ENCODE peak calls at places on chromosomes 13 and 19, in five cellular contexts. V is left lung, E is heart right ventricle, H is BE2C, B is SK-N-SH. U is an unnamed sample. For H3K4me1, the result is how much of the 10 kb centered on the place peaks cover.

GRCh38 chr13:93915269-93915809 is 564.1 kb downstream of the DCT start:
- DNase-seq in B (no peak), V (no peak), E (no peak), H (no peak), U (no peak)

GRCh38 chr13:98466634-98467236 is 110.2 kb downstream of the STK24 start:
- DNase-seq in H (peak), V (no peak), E (peak), B (peak), U (no peak)

GRCh38 chr13:89214115-89214514 is 1542.9 kb downstream of the SLITRK5 start:
- DNase-seq in E (no peak), B (no peak), H (no peak), V (no peak), U (no peak)

GRCh38 chr19:40358773-40359172 is 10.3 kb downstream of the PLD3 start:
- DNase-seq in V (no peak), H (no peak), E (no peak), B (no peak), U (peak)

GRCh38 chr13:87128006-87128405 is 543.2 kb upstream of the SLITRK5 start:
- DNase-seq in H (no peak), E (no peak), V (no peak), B (no peak), U (no peak)

GRCh38 chr13:100234524-100235136 is 145.7 kb downstream of the PCCA start:
- DNase-seq in E (no peak), H (no peak), V (no peak), B (no peak), U (no peak)

GRCh38 chr13:48859168-48860105 is 116.3 kb upstream of the FNDC3A start:
- DNase-seq in B (no peak), E (no peak), H (no peak), V (no peak), U (no peak)

GRCh38 chr13:76993021-76993420 is 1.1 kb downstream of the CLN5 start:
- DNase-seq in B (no peak), E (no peak), H (no peak), V (no peak), U (no peak)

GRCh38 chr13:40653558-40654318 is 12.7 kb downstream of the FOXO1 start:
- DNase-seq in V (no peak), E (no peak), B (no peak), H (no peak), U (no peak)

GRCh38 chr19:35736913-35737886 is 5.1 kb downstream of the IGFLR1 start:
- DNase-seq in B (no peak), E (no peak), V (no peak), H (no peak), U (peak)

GRCh38 chr13:46176756-46177155 is 5.2 kb downstream of the LCP1 start:
- DNase-seq in E (no peak), H (no peak), V (no peak), B (no peak), U (no peak)

GRCh38 chr19:50626796-50627195 is 12.9 kb downstream of the SYT3 start:
- DNase-seq in E (no peak), V (no peak), H (no peak), B (no peak), U (no peak)

GRCh38 chr19:15464394-15465385 is at the start of gene RASAL3:
- DNase-seq in V (peak), B (no peak), H (no peak), E (peak), U (peak)

GRCh38 chr13:26011996-26012688 is 39.7 kb downstream of the SHISA2 start:
- DNase-seq in E (peak), B (no peak), V (no peak), H (no peak), U (no peak)

GRCh38 chr13:111372651-111373425 is 52.4 kb downstream of the TEX29 start:
- DNase-seq in E (no peak), H (no peak), V (no peak), B (no peak), U (no peak)

GRCh38 chr19:48169585-48169973 is 565 bp downstream of the LIG1 start:
- DNase-seq in H (peak), B (peak), E (peak), V (peak), U (peak)

GRCh38 chr19:32287811-32288227 is 57.6 kb upstream of the ZNF507 start:
- DNase-seq in V (no peak), H (peak), B (no peak), E (peak), U (peak)

GRCh38 chr13:60482012-60482411 is 85.0 kb downstream of the TDRD3 start:
- DNase-seq in H (no peak), B (no peak), E (no peak), V (no peak), U (no peak)

GRCh38 chr19:3047307-3048189 is 14.7 kb downstream of the TLE5 start:
- DNase-seq in B (peak), E (peak), H (peak), V (peak), U (peak)

GRCh38 chr13:109655206-109655600 is 131.2 kb downstream of the IRS2 start:
- DNase-seq in E (no peak), H (no peak), V (no peak), B (peak), U (no peak)
- H3K4me1 ChIP-seq in E (under half), H (under half), V (under half), B (under half), U (under half)

GRCh38 chr19:41936416-41936850 is 8.2 kb upstream of the ERFL start:
- DNase-seq in H (no peak), B (no peak), E (no peak), V (no peak), U (no peak)
- H3K4me1 ChIP-seq in H (under half), B (under half), E (under half), V (under half), U (under half)

GRCh38 chr19:37933965-37934364 is 27.0 kb downstream of the SIPA1L3 start:
- DNase-seq in H (no peak), E (peak), V (no peak), B (no peak), U (no peak)
- H3K4me1 ChIP-seq in H (under half), E (under half), V (under half), B (under half), U (under half)

GRCh38 chr13:114108894-114109293 is 23.5 kb downstream of the RASA3 start:
- DNase-seq in E (no peak), B (no peak), H (no peak), V (peak), U (peak)

GRCh38 chr13:114108141-114108761 is 24.2 kb downstream of the RASA3 start:
- DNase-seq in B (no peak), E (no peak), V (no peak), H (peak), U (peak)

GRCh38 chr13:114111577-114111976 is 20.8 kb downstream of the RASA3 start:
- DNase-seq in V (no peak), E (no peak), H (no peak), B (no peak), U (no peak)

GRCh38 chr13:114109646-114110045 is 22.8 kb downstream of the RASA3 start:
- DNase-seq in B (peak), H (peak), E (no peak), V (peak), U (peak)

DNA sequence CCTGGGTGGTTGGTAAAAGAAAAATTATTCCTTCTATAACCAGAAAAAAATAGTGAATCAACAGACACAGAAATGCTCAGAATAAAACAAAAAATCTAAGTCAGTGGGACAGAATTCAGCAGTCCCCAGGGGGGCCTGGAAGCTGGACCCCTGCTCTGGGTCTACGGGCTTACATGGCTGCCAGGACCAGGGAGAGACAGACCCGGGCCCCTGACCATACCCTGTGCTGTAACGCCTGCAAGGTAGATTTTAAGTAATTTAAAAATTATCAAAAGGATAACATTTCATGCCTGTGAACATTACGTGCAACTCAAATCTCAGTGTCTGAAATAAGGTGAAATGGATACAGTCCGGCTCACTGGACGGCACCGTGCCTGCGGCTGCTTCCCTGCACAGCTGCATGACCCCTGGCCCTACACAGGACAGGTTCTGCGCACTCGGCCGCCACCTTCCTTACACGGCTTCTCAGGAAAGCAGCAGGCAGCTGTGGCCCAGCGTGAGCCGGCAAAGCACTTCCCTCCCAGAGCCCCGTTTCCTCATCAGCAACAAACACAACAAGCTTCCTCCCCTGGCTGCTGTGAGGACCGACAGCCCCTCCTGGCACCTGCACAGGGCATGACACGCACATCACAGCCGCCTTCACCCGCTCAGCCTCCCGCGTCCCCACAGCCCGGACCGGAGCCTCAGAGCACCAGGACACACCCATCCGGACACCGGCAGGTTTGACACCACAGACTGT is 22.2 kb downstream of the RASA3 start:
- DNase-seq in E (no peak), B (peak), H (peak), V (peak), U (peak)
- H3K4me1 ChIP-seq in E (under half), B (half or more), H (under half), V (under half), U (under half)

DNA sequence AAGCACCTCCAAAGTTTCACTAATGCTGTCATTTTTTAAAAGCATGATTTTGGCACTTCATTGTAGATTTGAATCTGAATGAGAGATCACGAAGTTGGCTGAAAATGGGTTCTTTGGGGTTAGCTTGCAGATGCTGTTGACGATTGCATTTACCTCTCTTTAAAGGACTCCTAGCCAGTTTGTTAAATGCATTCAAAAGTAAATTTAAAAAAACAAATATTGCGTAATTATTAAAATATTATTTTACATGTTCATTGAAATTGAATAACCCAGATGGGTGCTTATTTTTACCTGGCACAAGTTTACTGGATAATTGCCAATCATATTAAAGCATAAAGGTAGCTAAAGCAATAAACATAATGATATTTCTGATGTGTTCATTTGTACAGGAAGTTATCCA is 172.2 kb downstream of the ABCC4 start:
- DNase-seq in H (no peak), E (no peak), V (no peak), B (no peak), U (no peak)
- H3K4me1 ChIP-seq in H (under half), E (under half), V (under half), B (under half), U (under half)

DNA sequence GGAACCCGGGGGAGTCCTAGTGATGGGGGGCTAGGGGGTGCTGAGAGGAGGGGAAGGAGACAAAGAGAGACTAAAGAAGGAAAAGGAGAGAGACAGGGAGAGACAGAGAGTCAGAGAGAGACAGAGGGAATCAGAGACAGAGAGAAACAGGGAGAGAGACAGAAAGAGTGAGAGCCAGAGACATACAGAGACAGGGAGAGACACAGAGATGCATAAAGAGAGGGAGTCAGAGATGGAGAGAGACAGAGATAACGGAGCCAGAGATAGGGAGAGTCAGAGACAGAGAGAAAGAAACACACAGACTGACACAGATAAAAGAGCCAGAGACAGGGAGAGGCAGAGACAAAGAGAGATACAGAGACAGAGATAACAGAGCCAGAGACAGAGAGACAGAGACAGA is 1.5 kb upstream of the TNFSF9 start:
- DNase-seq in V (no peak), E (no peak), B (no peak), H (no peak), U (no peak)
- H3K4me1 ChIP-seq in V (under half), E (under half), B (under half), H (under half), U (under half)

GRCh38 chr13:105737688-105738087 is 797.8 kb downstream of the EFNB2 start:
- DNase-seq in H (no peak), B (no peak), E (no peak), V (no peak), U (no peak)
- H3K4me1 ChIP-seq in H (under half), B (under half), E (under half), V (under half), U (under half)

DNA sequence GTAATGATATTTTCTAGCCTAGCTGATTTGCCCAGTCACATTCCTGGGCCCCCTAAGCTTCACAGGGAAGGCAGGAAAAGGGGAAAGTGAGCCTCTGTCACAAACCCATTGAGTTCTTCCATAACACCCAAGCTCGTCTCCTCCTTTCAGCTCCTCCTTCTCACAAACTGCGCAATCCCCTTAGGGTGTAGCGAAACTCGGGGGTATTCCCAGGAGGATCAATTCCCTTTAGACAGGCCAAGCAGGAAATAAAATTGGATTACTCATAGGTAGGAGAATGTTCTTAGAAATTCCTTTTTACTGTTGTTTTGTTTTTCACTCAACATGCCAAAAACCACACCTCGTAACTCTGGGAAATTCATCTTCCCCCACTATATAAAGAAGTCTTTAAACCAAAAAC is 139.3 kb downstream of the IRS2 start:
- DNase-seq in B (no peak), V (no peak), E (no peak), H (no peak), U (no peak)
- H3K4me1 ChIP-seq in B (under half), V (under half), E (under half), H (under half), U (under half)

GRCh38 chr19:13850910-13851753 is 25.8 kb upstream of the NANOS3 start:
- DNase-seq in E (peak), V (peak), B (peak), H (no peak), U (peak)
- H3K4me1 ChIP-seq in E (under half), V (under half), B (under half), H (under half), U (under half)

U was measured in aorta.